ENCODE peak calls at places on chromosomes 5 and 9, in four cellular contexts. E is mammary epithelial cell, Q is psoas muscle, P is body of pancreas. F is an unnamed sample. For H3K36me3, the result is how much of the 10 kb centered on the place peaks cover.

GRCh38 chr9:124551472-124552339 is 44.5 kb upstream of the NR5A1 start:
- DNase-seq in E (peak), Q (no peak), P (peak), F (peak)

GRCh38 chr9:6931913-6932312 is 174.1 kb downstream of the KDM4C start:
- DNase-seq in E (peak), Q (peak), P (peak), F (no peak)

GRCh38 chr9:69667306-69667705 is 4.9 kb downstream of the APBA1 start:
- DNase-seq in E (peak), Q (no peak), P (no peak), F (no peak)

GRCh38 chr5:60334281-60334713 is 365.7 kb downstream of the DEPDC1B start:
- DNase-seq in E (peak), Q (no peak), P (no peak), F (no peak)

GRCh38 chr5:151675225-151675955 is 11.3 kb downstream of the SPARC start:
- DNase-seq in E (no peak), Q (no peak), P (no peak), F (no peak)

GRCh38 chr9:101628173-101628572 is 33.4 kb upstream of the PPP3R2 start:
- DNase-seq in E (peak), Q (no peak), P (no peak), F (no peak)

GRCh38 chr9:72038890-72039410 is 21.5 kb downstream of the C9orf57 start:
- DNase-seq in E (peak), Q (peak), P (peak), F (peak)

GRCh38 chr9:22129134-22129533 is 120.0 kb upstream of the CDKN2B start:
- DNase-seq in E (no peak), Q (no peak), P (no peak), F (no peak)

GRCh38 chr5:143605403-143606005 is 202.0 kb upstream of the NR3C1 start:
- DNase-seq in E (no peak), Q (no peak), P (no peak), F (no peak)

GRCh38 chr9:12760758-12761157 is 14.1 kb upstream of the LURAP1L start:
- DNase-seq in E (peak), Q (no peak), P (no peak), F (no peak)

GRCh38 chr9:120343416-120343815 is 236.6 kb downstream of the CDK5RAP2 start:
- DNase-seq in E (no peak), Q (no peak), P (no peak), F (no peak)

GRCh38 chr5:147303976-147304375 is 69.2 kb downstream of the STK32A start:
- DNase-seq in E (peak), Q (no peak), P (no peak), F (no peak)

GRCh38 chr5:23473915-23474679 is 33.3 kb upstream of the PRDM9 start:
- DNase-seq in E (no peak), Q (no peak), P (no peak), F (no peak)

GRCh38 chr5:164597293-164597900 is 1092.0 kb downstream of the MAT2B start:
- DNase-seq in E (peak), Q (no peak), P (no peak), F (no peak)

GRCh38 chr5:115456539-115456938 is 88.0 kb downstream of the FEM1C start:
- DNase-seq in E (no peak), Q (no peak), P (no peak), F (no peak)

GRCh38 chr5:155402927-155403645 is 389.5 kb downstream of the KIF4B start:
- DNase-seq in E (peak), Q (no peak), P (no peak), F (no peak)

GRCh38 chr9:26477963-26478362 is 414.6 kb downstream of the CAAP1 start:
- DNase-seq in E (no peak), Q (no peak), P (no peak), F (no peak)

GRCh38 chr5:68994645-68995044 is 99.2 kb upstream of the SLC30A5 start:
- DNase-seq in E (no peak), Q (no peak), P (no peak), F (no peak)

GRCh38 chr9:123478160-123478559 is 122.2 kb downstream of the CRB2 start:
- DNase-seq in E (no peak), Q (no peak), P (no peak), F (no peak)

GRCh38 chr5:108341866-108342265 is 40.0 kb downstream of the FBXL17 start:
- DNase-seq in E (no peak), Q (no peak), P (no peak), F (no peak)

GRCh38 chr5:176578391-176578808 is 29.3 kb downstream of the CDHR2 start:
- DNase-seq in E (peak), Q (no peak), P (peak), F (no peak)

GRCh38 chr9:136391737-136392537 is 8.0 kb downstream of the SNAPC4 start:
- DNase-seq in E (no peak), Q (no peak), P (no peak), F (no peak)
- H3K4me3 ChIP-seq in E (no peak), Q (no peak), P (no peak), F (no peak)

GRCh38 chr9:136471802-136472487 is 10.9 kb downstream of the SEC16A start:
- DNase-seq in E (no peak), Q (no peak), P (no peak), F (no peak)

GRCh38 chr9:136472640-136473353 is 10.0 kb downstream of the SEC16A start:
- DNase-seq in E (no peak), Q (no peak), P (no peak), F (no peak)

GRCh38 chr9:136470792-136471469 is 11.9 kb downstream of the SEC16A start:
- DNase-seq in E (no peak), Q (no peak), P (no peak), F (no peak)

GRCh38 chr9:136467766-136468165 is 15.1 kb downstream of the SEC16A start:
- DNase-seq in E (no peak), Q (no peak), P (no peak), F (no peak)

DNA sequence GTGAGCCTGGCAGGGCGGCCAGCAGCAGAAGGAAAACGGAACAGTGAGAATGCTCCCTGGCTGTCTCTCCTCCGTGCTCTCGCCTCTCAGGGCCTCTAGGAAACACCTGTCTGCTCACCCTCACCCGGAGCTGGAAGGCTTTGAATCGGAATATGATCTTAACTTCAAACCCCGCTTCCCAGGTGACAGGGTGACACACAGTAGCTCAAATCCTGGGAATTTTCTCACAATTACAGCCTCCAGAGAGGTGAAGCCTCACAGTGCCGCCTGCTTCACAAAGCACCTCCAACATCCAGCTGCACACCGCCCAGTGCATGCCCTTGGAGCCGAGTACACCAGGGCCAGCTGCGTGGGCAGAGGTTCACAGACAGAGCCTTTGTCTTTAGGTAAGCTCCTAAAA is 12.5 kb downstream of the SEC16A start:
- DNase-seq in E (no peak), Q (no peak), P (no peak), F (no peak)
- H3K36me3 ChIP-seq in E (under half), Q (under half), P (under half), F (half or more)

DNA sequence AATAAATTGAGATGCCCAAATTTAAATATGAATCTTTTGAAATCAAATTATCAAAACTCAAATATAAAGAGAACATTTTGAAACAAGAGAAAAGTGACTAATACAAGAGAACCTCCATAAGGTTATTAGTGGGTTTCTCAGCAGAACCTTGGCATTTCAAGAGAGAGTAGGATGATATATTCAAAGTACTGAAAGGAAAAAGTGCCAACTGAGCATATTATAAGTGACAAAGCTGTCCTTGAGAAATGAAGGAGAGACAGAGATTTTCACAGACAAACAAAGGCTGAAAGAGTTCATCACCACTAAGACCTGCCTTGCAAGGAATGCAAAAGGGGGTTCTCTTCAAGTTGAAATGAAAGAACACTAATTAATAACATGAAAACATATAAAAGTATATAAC is 366.0 kb downstream of the HINT1 start:
- DNase-seq in E (no peak), Q (no peak), P (no peak), F (no peak)
- H3K4me3 ChIP-seq in E (no peak), Q (no peak), P (no peak), F (no peak)

GRCh38 chr5:134203630-134204029 is 22.2 kb downstream of the PPP2CA start:
- DNase-seq in E (no peak), Q (no peak), P (no peak), F (no peak)
- H3K36me3 ChIP-seq in E (under half), Q (under half), P (under half), F (under half)

F was measured in heart right ventricle.